ENCODE peak calls at places on chromosomes 3 and 15, in five cellular contexts. M, U, I, L and C are unnamed samples.

GRCh38 chr15:61715082-61715481 is 345.2 kb downstream of the VPS13C start:
- DNase-seq in M (no peak), U (no peak), I (no peak), L (peak; percentile 3), C (peak; percentile 42)

GRCh38 chr15:78830514-78831228 is 19.4 kb upstream of the ADAMTS7 start:
- DNase-seq in M (no peak), U (no peak), I (no peak), L (no peak), C (no peak)

GRCh38 chr3:138688871-138689299 is 80.3 kb downstream of the FAIM start:
- DNase-seq in M (no peak), U (no peak), I (no peak), L (peak; percentile 14), C (no peak)

GRCh38 chr3:126342991-126343661 is 14.1 kb downstream of the KLF15 start:
- DNase-seq in M (peak; percentile 26), U (peak; percentile 15), I (no peak), L (peak; percentile 2), C (peak; percentile 21)

GRCh38 chr3:66372681-66373350 is 128.0 kb downstream of the LRIG1 start:
- DNase-seq in M (no peak), U (peak; percentile 63), I (no peak), L (peak; percentile 21), C (no peak)

GRCh38 chr3:141465221-141465620 is 21.6 kb upstream of the RASA2 start:
- DNase-seq in M (no peak), U (no peak), I (no peak), L (no peak), C (no peak)

GRCh38 chr15:90987561-90988141 is 6.7 kb downstream of the PRC1 start:
- DNase-seq in M (no peak), U (no peak), I (no peak), L (no peak), C (no peak)

GRCh38 chr15:48650931-48651330 is 5.4 kb upstream of the FBN1 start:
- DNase-seq in M (no peak), U (no peak), I (no peak), L (no peak), C (no peak)

GRCh38 chr15:95169701-95170459 is 938.5 kb downstream of the MCTP2 start:
- DNase-seq in M (no peak), U (no peak), I (no peak), L (no peak), C (peak; percentile 28)

GRCh38 chr15:64386291-64386690 is 1.3 kb upstream of the TRIP4 start:
- DNase-seq in M (no peak), U (no peak), I (no peak), L (no peak), C (no peak)

GRCh38 chr3:24296441-24297205 is 198.0 kb downstream of the THRB start:
- DNase-seq in M (no peak), U (no peak), I (no peak), L (no peak), C (no peak)

GRCh38 chr3:74267583-74268184 is 346.8 kb downstream of the CNTN3 start:
- DNase-seq in M (peak; percentile 36), U (peak; percentile 38), I (peak; percentile 12), L (peak; percentile 45), C (no peak)

GRCh38 chr3:5569152-5569551 is 381.6 kb downstream of the EDEM1 start:
- DNase-seq in M (no peak), U (no peak), I (no peak), L (no peak), C (no peak)

GRCh38 chr3:54710954-54711353 is 216.9 kb downstream of the LRTM1 start:
- DNase-seq in M (no peak), U (peak; percentile 35), I (no peak), L (no peak), C (no peak)

GRCh38 chr15:82832601-82833209 is 23.3 kb downstream of the WHAMM start:
- DNase-seq in M (no peak), U (no peak), I (peak; percentile 70), L (peak; percentile 96), C (no peak)

GRCh38 chr15:76972420-76973361 is 22.2 kb upstream of the PSTPIP1 start:
- DNase-seq in M (no peak), U (no peak), I (no peak), L (no peak), C (no peak)

DNA sequence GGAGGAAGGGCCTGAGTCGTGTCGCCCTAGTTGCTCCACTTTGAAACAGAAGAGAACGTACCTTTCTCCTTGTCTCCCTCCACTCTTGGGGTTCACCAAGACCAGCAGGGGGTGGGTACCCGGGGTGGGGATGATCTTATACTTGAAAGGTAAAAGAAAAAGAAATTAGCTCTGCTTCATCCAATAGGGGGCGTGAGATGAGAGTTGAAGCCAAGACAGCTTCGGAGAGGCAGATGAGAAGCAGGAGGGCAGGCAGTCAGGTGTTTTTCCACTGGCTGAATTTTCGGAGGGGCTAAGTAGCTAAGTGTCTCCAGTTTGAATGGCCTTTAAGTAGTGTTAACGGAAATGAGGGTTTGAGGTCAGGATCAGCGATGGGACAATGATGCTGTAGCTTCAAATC is 100.4 kb downstream of the DGKG start:
- DNase-seq in M (no peak), U (no peak), I (no peak), L (no peak), C (no peak)
- TF ChIP-seq CTCF in M (peak; percentile 28), U (no peak), I (no peak), L (peak; percentile 9), C (no peak)

DNA sequence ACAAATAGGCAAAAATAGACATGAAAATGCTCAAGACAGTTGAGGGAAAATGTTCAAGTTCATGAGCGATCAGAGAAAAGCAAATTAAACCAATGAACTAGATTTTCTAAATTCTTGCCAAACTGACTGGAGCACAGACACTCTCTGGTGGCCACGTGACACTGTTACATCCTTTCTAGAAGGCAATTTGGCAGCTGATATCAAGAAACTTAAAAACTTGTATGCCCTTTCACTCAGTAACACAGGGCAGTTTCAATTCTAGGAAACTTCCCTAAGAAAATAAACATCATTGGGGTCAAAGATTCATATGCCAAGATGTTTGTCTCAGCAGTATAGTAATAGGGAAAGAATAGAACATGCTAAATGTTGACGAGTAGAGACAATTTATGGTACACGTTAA is 52.2 kb downstream of the ABHD5 start:
- DNase-seq in M (no peak), U (no peak), I (no peak), L (no peak), C (no peak)
- TF ChIP-seq CTCF in M (peak; percentile 40), U (no peak), I (no peak), L (no peak), C (no peak)

GRCh38 chr15:71730277-71731144 is 79.8 kb upstream of the NR2E3 start:
- DNase-seq in M (peak; percentile 29), U (peak; percentile 56), I (no peak), L (peak; percentile 65), C (peak; percentile 49)
- TF ChIP-seq CTCF in M (peak; percentile 79), U (peak; percentile 66), I (peak; percentile 77), L (peak; percentile 78), C (no peak)

GRCh38 chr15:68259883-68260282 is 17.7 kb upstream of the FEM1B start:
- DNase-seq in M (no peak), U (no peak), I (no peak), L (no peak), C (no peak)

GRCh38 chr15:68252925-68253534 is 23.5 kb upstream of the CLN6 start:
- DNase-seq in M (no peak), U (peak; percentile 56), I (peak; percentile 62), L (peak; percentile 79), C (peak; percentile 37)

GRCh38 chr15:68261241-68261640 is 16.3 kb upstream of the FEM1B start:
- DNase-seq in M (no peak), U (no peak), I (no peak), L (peak; percentile 71), C (no peak)

GRCh38 chr15:68258684-68259083 is 18.9 kb upstream of the FEM1B start:
- DNase-seq in M (no peak), U (no peak), I (no peak), L (peak; percentile 44), C (no peak)

GRCh38 chr15:68256675-68257450 is 20.7 kb upstream of the FEM1B start:
- DNase-seq in M (peak; percentile 89), U (peak; percentile 93), I (no peak), L (peak; percentile 90), C (peak; percentile 79)
- TF ChIP-seq CTCF in M (no peak), U (no peak), I (no peak), L (no peak), C (no peak)